ENCODE peak calls at places on chromosome 21, in four cellular contexts. G is GM12878, E is K562, I is HepG2. Y is an unnamed sample.

GRCh38 chr21:38858429-38859205 is 52.9 kb downstream of the ETS2 start:
- DNase-seq in I (no peak), G (no peak), E (no peak), Y (no peak)

GRCh38 chr21:38699048-38699447 is 106.7 kb upstream of the ETS2 start:
- DNase-seq in I (peak), G (no peak), E (peak), Y (peak)

GRCh38 chr21:20999567-21000169 is 1.5 kb downstream of the NCAM2 start:
- DNase-seq in G (no peak), I (peak), E (peak), Y (peak)

GRCh38 chr21:29360799-29361765 is 62.4 kb downstream of the BACH1 start:
- DNase-seq in E (no peak), G (no peak), I (no peak), Y (no peak)

GRCh38 chr21:29481641-29482040 is 182.9 kb downstream of the BACH1 start:
- DNase-seq in G (no peak), I (no peak), E (no peak), Y (no peak)

GRCh38 chr21:19874521-19874920 is 1123.7 kb upstream of the NCAM2 start:
- DNase-seq in I (no peak), E (no peak), G (no peak), Y (no peak)

GRCh38 chr21:35616090-35616489 is 444.2 kb downstream of the SETD4 start:
- DNase-seq in E (no peak), I (no peak), G (no peak), Y (no peak)

GRCh38 chr21:36388835-36389234 is 3.6 kb downstream of the CHAF1B start:
- DNase-seq in G (no peak), I (no peak), E (no peak), Y (peak)

GRCh38 chr21:18764720-18765119 is 361.1 kb upstream of the TMPRSS15 start:
- DNase-seq in G (no peak), I (no peak), E (no peak), Y (no peak)

GRCh38 chr21:33643658-33644311 is 1.5 kb downstream of the ITSN1 start:
- DNase-seq in I (peak), E (peak), G (no peak), Y (no peak)

GRCh38 chr21:23578027-23578426 is 2029.3 kb downstream of the MRPL39 start:
- DNase-seq in E (no peak), G (no peak), I (no peak), Y (no peak)

GRCh38 chr21:17726047-17726446 is 93.1 kb downstream of the C21orf91 start:
- DNase-seq in E (peak), I (peak), G (no peak), Y (peak)

GRCh38 chr21:37751268-37751975 is 164.8 kb downstream of the KCNJ6 start:
- DNase-seq in E (no peak), I (peak), G (no peak), Y (no peak)

GRCh38 chr21:38790038-38790437 is 15.7 kb upstream of the ETS2 start:
- DNase-seq in G (no peak), E (no peak), I (no peak), Y (no peak)

GRCh38 chr21:18550361-18550760 is 146.8 kb upstream of the TMPRSS15 start:
- DNase-seq in E (no peak), I (no peak), G (no peak), Y (no peak)

GRCh38 chr21:36756527-36756926 is 57.6 kb downstream of the SIM2 start:
- DNase-seq in G (no peak), I (peak), E (no peak), Y (no peak)

GRCh38 chr21:34846601-34847112 is 177.9 kb downstream of the CLIC6 start:
- DNase-seq in I (no peak), E (no peak), G (no peak), Y (peak)

GRCh38 chr21:26732442-26733221 is 112.6 kb downstream of the ADAMTS1 start:
- DNase-seq in I (peak), E (peak), G (no peak), Y (peak)

GRCh38 chr21:36135391-36136094 is 664 bp downstream of the CBR3 start:
- DNase-seq in E (no peak), I (no peak), G (no peak), Y (peak)

GRCh38 chr21:15667824-15668223 is 62.0 kb upstream of the USP25 start:
- DNase-seq in E (no peak), G (no peak), I (no peak), Y (no peak)

GRCh38 chr21:34952701-34953100 is 96.4 kb downstream of the RUNX1 start:
- DNase-seq in G (no peak), I (no peak), E (no peak), Y (no peak)

GRCh38 chr21:15250384-15250783 is 185.6 kb upstream of the NRIP1 start:
- DNase-seq in G (no peak), I (no peak), E (no peak), Y (no peak)

GRCh38 chr21:41571938-41572510 is 64.1 kb upstream of the TMPRSS2 start:
- DNase-seq in G (no peak), I (no peak), E (peak), Y (no peak)
- TF ChIP-seq TARDBP in G (no peak), I (no peak), E (no peak), Y (no peak)

GRCh38 chr21:41256771-41257702 is 59.6 kb upstream of the FAM3B start:
- DNase-seq in G (no peak), I (no peak), E (no peak), Y (no peak)

GRCh38 chr21:41250519-41250918 is 66.1 kb upstream of the FAM3B start:
- DNase-seq in I (no peak), E (no peak), G (no peak), Y (no peak)

GRCh38 chr21:41251961-41252642 is 64.5 kb upstream of the FAM3B start:
- DNase-seq in I (no peak), G (no peak), E (no peak), Y (no peak)

GRCh38 chr21:41255190-41255589 is 61.4 kb upstream of the FAM3B start:
- DNase-seq in E (no peak), I (no peak), G (no peak), Y (no peak)

DNA sequence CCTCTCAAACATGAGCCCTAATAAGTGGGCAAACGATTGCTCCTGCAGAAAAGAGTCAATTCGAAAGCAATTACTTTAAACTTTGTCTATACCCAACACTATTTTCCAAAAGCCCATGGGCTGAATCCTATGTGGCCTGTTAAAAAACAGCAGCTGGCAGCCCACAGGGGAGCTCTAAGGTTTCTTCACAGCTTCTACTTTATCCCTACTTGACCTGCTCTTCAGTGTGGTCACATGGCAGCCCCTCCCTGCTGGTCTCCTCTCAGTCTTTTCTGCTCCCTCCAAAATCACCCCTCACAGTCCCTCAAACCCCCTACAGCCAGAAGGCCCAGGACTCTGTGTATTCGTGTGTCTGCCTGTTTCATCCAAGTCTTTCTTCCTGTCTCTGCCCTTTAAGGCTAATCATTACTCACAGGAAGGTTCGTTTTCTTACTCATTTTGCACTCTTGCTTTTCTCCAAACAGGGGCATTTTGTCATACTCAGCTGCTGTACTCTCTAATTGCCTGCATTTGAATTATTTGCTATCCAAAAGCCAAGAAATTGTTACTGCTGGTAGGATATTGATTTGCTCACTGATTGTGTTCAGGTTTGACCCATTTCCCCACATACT is 62.4 kb upstream of the FAM3B start:
- DNase-seq in G (no peak), E (no peak), I (no peak), Y (no peak)
- TF ChIP-seq FOXK2 in G (no peak), E (no peak), I (no peak), Y (no peak)

GRCh38 chr21:31557421-31557955 is 102.0 kb upstream of the SOD1 start:
- DNase-seq in I (no peak), E (no peak), G (no peak), Y (no peak)
- TF ChIP-seq TARDBP in I (no peak), E (no peak), G (no peak), Y (no peak)

DNA sequence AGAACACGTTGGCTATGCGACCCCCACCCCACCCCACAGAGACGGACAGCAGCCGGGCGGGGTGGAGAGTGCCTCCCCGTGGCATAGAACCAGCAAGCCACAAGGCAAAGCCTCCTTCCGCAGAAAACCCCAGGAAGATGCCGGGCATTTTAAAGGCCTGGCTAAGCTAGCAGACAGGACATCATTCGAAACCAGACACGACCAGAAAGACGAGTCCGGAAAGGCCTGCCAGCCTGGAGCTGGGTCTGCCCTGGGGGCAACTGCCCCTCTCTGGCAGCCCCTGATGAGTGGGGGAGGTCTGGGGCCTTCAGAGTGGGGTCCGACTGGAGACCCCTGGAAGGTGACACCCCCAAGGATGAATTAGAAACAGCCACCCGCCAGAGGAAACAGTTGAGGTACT is 8.5 kb downstream of the FTCD start:
- DNase-seq in E (no peak), I (no peak), G (no peak), Y (no peak)
- TF ChIP-seq FOXK2 in E (no peak), I (no peak), G (no peak), Y (no peak)

GRCh38 chr21:44006017-44006624 is 6.0 kb upstream of the TRAPPC10 start:
- DNase-seq in E (no peak), I (no peak), G (no peak), Y (no peak)

GRCh38 chr21:44002511-44002910 is 9.6 kb upstream of the TRAPPC10 start:
- DNase-seq in I (no peak), E (no peak), G (no peak), Y (no peak)

GRCh38 chr21:44005071-44005470 is 7.0 kb upstream of the TRAPPC10 start:
- DNase-seq in I (no peak), E (no peak), G (no peak), Y (no peak)

GRCh38 chr21:44005593-44005992 is 6.5 kb upstream of the TRAPPC10 start:
- DNase-seq in I (no peak), G (no peak), E (no peak), Y (no peak)

DNA sequence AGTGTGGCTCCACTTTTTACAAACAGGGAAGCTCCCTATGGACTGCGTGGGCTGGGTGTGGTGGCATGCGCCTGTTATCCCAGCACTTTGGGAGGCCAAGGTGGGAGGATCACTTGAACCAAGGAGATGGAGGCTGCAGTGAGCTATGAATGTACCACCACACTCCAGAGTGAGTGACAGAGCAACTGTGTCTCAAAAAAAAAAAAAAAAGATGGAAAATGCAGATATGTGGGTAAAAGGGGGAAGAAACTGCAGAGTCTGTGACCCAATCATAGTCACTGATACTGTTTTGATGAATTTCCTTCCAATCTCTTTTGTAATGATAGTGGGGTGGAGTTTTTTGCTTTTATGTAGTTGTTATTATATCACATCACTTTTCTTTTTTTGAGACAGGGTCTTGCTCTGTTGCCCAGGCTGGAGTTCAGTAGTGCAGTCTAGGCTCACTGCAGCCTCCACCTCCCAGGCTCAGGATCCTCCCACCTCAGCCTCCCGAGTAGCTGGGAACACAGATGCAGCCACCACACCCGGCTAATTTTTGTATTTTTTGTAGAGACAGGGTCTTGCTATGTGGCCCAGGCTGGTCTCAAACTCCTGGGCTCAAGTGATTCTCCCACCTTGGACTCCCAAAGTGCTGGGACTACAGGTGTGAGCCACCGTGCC is 8.7 kb upstream of the TRAPPC10 start:
- DNase-seq in I (no peak), E (no peak), G (no peak), Y (no peak)
- TF ChIP-seq TARDBP in I (no peak), E (no peak), G (no peak), Y (no peak)